ENCODE peak calls at places on chromosomes 3 and 15, in four cellular contexts. G, B, E and C are unnamed samples.

GRCh38 chr3:14209596-14210280 is 31.1 kb downstream of the LSM3 start:
- DNase-seq in G (no peak), B (no peak), E (no peak), C (no peak)

GRCh38 chr15:62769604-62770003 is 272.9 kb upstream of the TPM1 start:
- DNase-seq in E (no peak), G (no peak), B (no peak), C (no peak)

GRCh38 chr3:53834429-53835095 is 11.7 kb downstream of the CHDH start:
- DNase-seq in B (no peak), E (no peak), G (no peak), C (no peak)

GRCh38 chr3:29686889-29687592 is 406.2 kb downstream of the RBMS3 start:
- DNase-seq in B (no peak), G (no peak), E (peak), C (no peak)

GRCh38 chr3:43960448-43960840 is 269.7 kb downstream of the ABHD5 start:
- DNase-seq in B (no peak), E (no peak), G (no peak), C (peak)

GRCh38 chr15:50624616-50625168 is 61.9 kb downstream of the TRPM7 start:
- DNase-seq in E (no peak), B (no peak), G (no peak), C (no peak)

GRCh38 chr15:57735891-57736290 is 29.4 kb downstream of the POLR2M start:
- DNase-seq in G (no peak), B (no peak), E (no peak), C (no peak)

GRCh38 chr3:98552232-98553020 is 20.6 kb downstream of the GPR15 start:
- DNase-seq in B (no peak), E (no peak), G (no peak), C (no peak)

GRCh38 chr15:68843425-68844311 is 23.0 kb upstream of the ANP32A start:
- DNase-seq in G (no peak), E (no peak), B (no peak), C (peak)

GRCh38 chr15:90425726-90426346 is 37.8 kb downstream of the IQGAP1 start:
- DNase-seq in B (no peak), G (no peak), E (no peak), C (no peak)

GRCh38 chr15:65666257-65666656 is 44.5 kb downstream of the SLC24A1 start:
- DNase-seq in E (no peak), G (no peak), B (no peak), C (no peak)

GRCh38 chr15:67110400-67110799 is 45.0 kb downstream of the SMAD3 start:
- DNase-seq in G (no peak), B (no peak), E (peak), C (no peak)

GRCh38 chr3:66362541-66362941 is 138.3 kb downstream of the LRIG1 start:
- DNase-seq in G (no peak), E (no peak), B (no peak), C (no peak)

GRCh38 chr3:11509175-11510000 is 134.3 kb downstream of the VGLL4 start:
- DNase-seq in E (no peak), B (peak), G (peak), C (peak)

GRCh38 chr3:136838641-136839555 is 20.0 kb downstream of the SLC35G2 start:
- DNase-seq in G (peak), E (no peak), B (no peak), C (no peak)

GRCh38 chr15:55344206-55344605 is 25.2 kb downstream of the PIGB start:
- DNase-seq in G (no peak), B (no peak), E (no peak), C (no peak)

GRCh38 chr3:33277193-33277882 is at the start of gene FBXL2:
- DNase-seq in E (no peak), B (peak), G (peak), C (peak)

GRCh38 chr3:65587650-65588439 is 450.9 kb downstream of the MAGI1 start:
- DNase-seq in G (peak), B (no peak), E (no peak), C (no peak)

GRCh38 chr3:131501949-131502348 is 822 bp downstream of the MRPL3 start:
- DNase-seq in B (peak), G (peak), E (no peak), C (no peak)

GRCh38 chr15:78007211-78007956 is 70.1 kb downstream of the TBC1D2B start:
- DNase-seq in G (no peak), E (no peak), B (no peak), C (no peak)

GRCh38 chr3:95883801-95884200 is 930.6 kb upstream of the EPHA6 start:
- DNase-seq in E (no peak), G (no peak), B (no peak), C (no peak)

GRCh38 chr15:49815937-49816336 is 195.1 kb downstream of the DTWD1 start:
- DNase-seq in E (peak), B (no peak), G (no peak), C (no peak)

GRCh38 chr3:113534365-113534764 is 2.0 kb downstream of the SIDT1 start:
- DNase-seq in G (no peak), E (no peak), B (no peak), C (no peak)

GRCh38 chr3:49173116-49173791 is 1.9 kb downstream of the KLHDC8B start:
- DNase-seq in B (peak), G (peak), E (no peak), C (no peak)

GRCh38 chr3:108441528-108441927 is 68.9 kb downstream of the MYH15 start:
- DNase-seq in E (no peak), G (no peak), B (no peak), C (no peak)

GRCh38 chr15:74397239-74398068 is 30.0 kb upstream of the CYP11A1 start:
- DNase-seq in G (no peak), E (peak), B (no peak), C (no peak)

GRCh38 chr15:22887157-22887951 is 48.9 kb downstream of the NIPA2 start:
- DNase-seq in G (peak), B (no peak), E (no peak), C (no peak)

GRCh38 chr3:34203386-34203785 is 405.0 kb downstream of the PDCD6IP start:
- DNase-seq in B (no peak), E (no peak), G (no peak), C (no peak)

GRCh38 chr3:183134844-183135243 is 27.7 kb downstream of the LAMP3 start:
- DNase-seq in B (no peak), G (no peak), E (no peak), C (no peak)

GRCh38 chr15:85443593-85444328 is 63.4 kb downstream of the AKAP13 start:
- DNase-seq in G (no peak), B (peak), E (peak), C (peak)

GRCh38 chr15:90588427-90588826 is 58.7 kb downstream of the CRTC3 start:
- DNase-seq in E (no peak), B (no peak), G (peak), C (no peak)

GRCh38 chr3:47634996-47635395 is 56.3 kb upstream of the CSPG5 start:
- DNase-seq in B (no peak), G (no peak), E (no peak), C (no peak)
- TF ChIP-seq FOXK2 in B (no peak), G (no peak), E (no peak), C (no peak)

DNA sequence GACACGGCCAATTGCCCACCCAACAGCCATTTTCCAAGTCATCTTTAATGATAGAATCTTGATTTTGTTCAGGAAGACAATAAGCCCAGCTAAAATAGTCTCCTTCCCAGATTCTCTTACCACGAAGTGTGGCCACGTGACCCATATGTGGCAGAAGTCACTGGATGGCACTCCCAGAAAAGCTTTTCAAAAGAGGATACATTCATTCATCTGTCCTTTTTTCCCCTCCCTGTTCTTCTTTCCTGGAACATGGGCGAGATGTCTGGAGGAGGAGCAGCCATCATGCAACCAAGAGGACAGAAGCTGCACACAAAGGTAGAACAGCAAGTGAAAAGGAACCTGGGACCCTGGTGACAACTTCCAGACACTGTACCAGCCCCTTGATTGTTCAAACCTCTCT is 174.7 kb downstream of the UACA start:
- DNase-seq in G (no peak), B (no peak), E (no peak), C (no peak)
- TF ChIP-seq FOXK2 in G (no peak), B (no peak), E (no peak), C (no peak)

GRCh38 chr3:132596326-132596725 is 744 bp upstream of the ACKR4 start:
- DNase-seq in B (no peak), G (no peak), E (no peak), C (no peak)

GRCh38 chr3:132595036-132595435 is 2.0 kb upstream of the ACKR4 start:
- DNase-seq in B (no peak), E (no peak), G (no peak), C (no peak)

GRCh38 chr3:132598181-132598580 is 1.1 kb downstream of the ACKR4 start:
- DNase-seq in B (no peak), E (no peak), G (no peak), C (no peak)

GRCh38 chr3:132597660-132598059 is 590 bp downstream of the ACKR4 start:
- DNase-seq in G (no peak), B (no peak), E (no peak), C (no peak)

GRCh38 chr3:132596816-132597433 is at the start of gene ACKR4:
- DNase-seq in B (no peak), E (no peak), G (no peak), C (no peak)
- TF ChIP-seq FOXK2 in B (no peak), E (no peak), G (no peak), C (no peak)

GRCh38 chr3:194522579-194523046 is 35.8 kb upstream of the ATP13A3 start:
- DNase-seq in G (no peak), B (no peak), E (no peak), C (no peak)

GRCh38 chr3:194526164-194526563 is 39.4 kb upstream of the ATP13A3 start:
- DNase-seq in E (no peak), B (no peak), G (no peak), C (no peak)

GRCh38 chr3:194518652-194519051 is 31.9 kb upstream of the ATP13A3 start:
- DNase-seq in G (no peak), B (no peak), E (no peak), C (no peak)

GRCh38 chr3:194517333-194517732 is 30.5 kb upstream of the ATP13A3 start:
- DNase-seq in B (no peak), G (no peak), E (no peak), C (no peak)

DNA sequence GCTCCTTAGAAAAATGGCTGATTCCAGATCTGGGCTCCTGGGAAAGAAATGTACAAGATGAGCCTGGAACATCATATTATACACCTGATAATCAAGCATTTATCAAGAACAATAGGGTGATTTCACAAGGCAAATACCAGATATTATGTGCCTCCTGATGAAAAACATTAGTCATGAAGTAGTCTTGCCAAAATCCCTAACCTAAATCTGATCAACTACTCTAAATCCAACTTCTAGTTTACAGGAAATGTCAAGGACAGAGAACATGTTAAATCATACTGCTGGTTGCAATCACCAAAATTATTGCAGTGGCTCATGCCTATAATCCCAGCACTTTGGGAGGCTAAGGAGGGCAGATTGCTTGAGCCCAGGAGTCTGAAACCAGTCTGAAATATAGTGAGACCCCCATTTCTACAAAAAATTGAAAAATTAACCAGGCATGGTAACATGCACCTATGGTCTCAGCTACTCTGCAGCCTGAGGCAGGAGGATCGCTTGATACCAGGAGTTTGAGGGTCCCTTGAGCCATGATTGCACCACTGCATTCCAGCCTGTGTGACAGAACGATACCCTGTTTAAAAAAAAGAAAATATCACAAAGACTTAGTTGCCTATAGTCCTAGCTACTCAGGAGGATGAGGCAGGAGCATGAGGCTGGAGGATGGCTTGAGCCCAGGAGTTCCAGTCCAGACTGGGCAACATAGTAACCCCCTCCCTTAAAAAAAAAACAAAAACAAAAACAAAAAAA is 34.9 kb upstream of the ATP13A3 start:
- DNase-seq in B (no peak), E (no peak), G (no peak), C (no peak)
- TF ChIP-seq FOXK2 in B (no peak), E (no peak), G (no peak), C (no peak)

GRCh38 chr3:64232821-64233220 is 7.6 kb upstream of the PRICKLE2 start:
- DNase-seq in E (no peak), G (no peak), B (no peak), C (no peak)
- TF ChIP-seq FOXK2 in E (no peak), G (no peak), B (no peak), C (no peak)

GRCh38 chr15:31200735-31201151 is 99.2 kb upstream of the TRPM1 start:
- DNase-seq in B (peak), E (no peak), G (peak), C (no peak)
- TF ChIP-seq FOXK2 in B (no peak), E (no peak), G (no peak), C (no peak)

DNA sequence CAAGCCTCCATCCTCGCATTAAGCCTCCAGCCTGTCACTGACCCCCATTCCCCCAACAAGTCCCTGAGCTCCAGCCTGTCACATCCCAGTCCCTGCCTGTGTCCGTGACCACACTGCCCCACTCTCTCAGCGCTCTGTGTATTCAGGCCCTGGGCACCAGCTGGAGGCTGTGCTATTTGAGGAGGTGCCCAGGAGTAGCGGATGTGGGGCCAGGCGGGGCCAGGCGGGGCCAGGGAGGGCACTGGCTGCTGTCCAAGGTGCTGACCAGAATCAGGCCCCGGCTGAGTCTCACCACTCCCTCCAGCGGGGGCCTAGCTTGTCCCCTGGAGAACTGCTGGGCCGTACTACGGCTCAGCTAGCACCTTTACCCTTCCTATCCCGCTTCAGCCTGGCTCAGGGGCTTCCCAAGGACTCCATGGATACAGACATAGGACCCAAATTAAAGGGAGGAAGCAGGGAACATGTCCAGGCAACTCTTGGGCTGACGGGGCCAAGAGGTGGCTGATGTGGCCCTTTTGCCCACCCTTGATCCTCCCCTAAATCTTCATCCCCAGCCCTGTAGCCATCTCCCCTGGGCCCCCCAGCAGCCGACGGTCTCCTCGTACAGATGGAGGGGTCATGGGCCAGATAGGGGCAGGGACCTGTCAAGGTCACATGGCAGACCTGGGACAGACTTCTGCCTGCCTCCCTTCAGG is 1.1 kb downstream of the HHATL start:
- DNase-seq in G (peak), E (no peak), B (peak), C (peak)
- TF ChIP-seq FOXK2 in G (no peak), E (no peak), B (no peak), C (no peak)

GRCh38 chr15:101411588-101411987 is 77.9 kb downstream of the PCSK6 start:
- DNase-seq in E (no peak), G (no peak), B (no peak), C (no peak)
- TF ChIP-seq FOXK2 in E (no peak), G (no peak), B (no peak), C (no peak)

GRCh38 chr3:191255156-191255555 is 56.1 kb downstream of the OSTN start:
- DNase-seq in E (no peak), G (no peak), B (no peak), C (no peak)
- TF ChIP-seq FOXK2 in E (no peak), G (no peak), B (no peak), C (no peak)

GRCh38 chr3:184814214-184814613 is 2.2 kb downstream of the VPS8 start:
- DNase-seq in E (peak), B (no peak), G (no peak), C (no peak)

GRCh38 chr3:184812845-184813157 is 835 bp downstream of the VPS8 start:
- DNase-seq in G (no peak), E (no peak), B (no peak), C (no peak)

GRCh38 chr3:184815046-184815930 is 3.3 kb downstream of the VPS8 start:
- DNase-seq in G (no peak), E (no peak), B (no peak), C (no peak)

GRCh38 chr3:184813357-184813756 is 1.4 kb downstream of the VPS8 start:
- DNase-seq in B (no peak), E (no peak), G (no peak), C (no peak)

GRCh38 chr3:184816654-184817053 is 4.7 kb downstream of the VPS8 start:
- DNase-seq in E (no peak), G (no peak), B (no peak), C (no peak)
- TF ChIP-seq FOXK2 in E (no peak), G (no peak), B (no peak), C (no peak)